ENCODE peak calls at places on chromosomes 1 and 21, in seven cellular contexts. One of them, this sample, is unnamed.

GRCh38 chr1:200872446-200873115 is at the start of gene GPR25:
- DNase-seq in choroid plexus epithelial cell: no peak
- DNase-seq in body of pancreas: no peak
- DNase-seq in cardiac muscle cell: no peak
- DNase-seq in adrenal gland: no peak
- DNase-seq in OCI-LY7: no peak
- DNase-seq in upper lobe of right lung: no peak
- DNase-seq in this sample: no peak

GRCh38 chr1:84605157-84605556 is 30.9 kb upstream of the CTBS start:
- DNase-seq in choroid plexus epithelial cell: no peak
- DNase-seq in body of pancreas: no peak
- DNase-seq in cardiac muscle cell: no peak
- DNase-seq in adrenal gland: no peak
- DNase-seq in OCI-LY7: no peak
- DNase-seq in upper lobe of right lung: no peak
- DNase-seq in this sample: no peak

GRCh38 chr1:1200876-1201810 is 5.2 kb downstream of the TNFRSF18 start:
- DNase-seq in choroid plexus epithelial cell: peak
- DNase-seq in body of pancreas: no peak
- DNase-seq in cardiac muscle cell: peak
- DNase-seq in adrenal gland: no peak
- DNase-seq in OCI-LY7: no peak
- DNase-seq in upper lobe of right lung: peak
- DNase-seq in this sample: no peak

GRCh38 chr1:165481820-165482532 is 37.0 kb upstream of the RXRG start:
- DNase-seq in choroid plexus epithelial cell: peak
- DNase-seq in body of pancreas: no peak
- DNase-seq in cardiac muscle cell: peak
- DNase-seq in adrenal gland: peak
- DNase-seq in OCI-LY7: no peak
- DNase-seq in upper lobe of right lung: no peak
- DNase-seq in this sample: peak

GRCh38 chr1:28779751-28780150 is 32.2 kb upstream of the OPRD1 start:
- DNase-seq in choroid plexus epithelial cell: peak
- DNase-seq in body of pancreas: no peak
- DNase-seq in cardiac muscle cell: no peak
- DNase-seq in adrenal gland: no peak
- DNase-seq in OCI-LY7: no peak
- DNase-seq in upper lobe of right lung: peak
- DNase-seq in this sample: no peak

GRCh38 chr1:207897188-207897587 is 13.7 kb downstream of the CD34 start:
- DNase-seq in choroid plexus epithelial cell: peak
- DNase-seq in body of pancreas: no peak
- DNase-seq in cardiac muscle cell: peak
- DNase-seq in adrenal gland: no peak
- DNase-seq in OCI-LY7: no peak
- DNase-seq in upper lobe of right lung: no peak
- DNase-seq in this sample: no peak

GRCh38 chr1:212067790-212068189 is 32.2 kb downstream of the DTL start:
- DNase-seq in choroid plexus epithelial cell: no peak
- DNase-seq in body of pancreas: no peak
- DNase-seq in cardiac muscle cell: no peak
- DNase-seq in adrenal gland: no peak
- DNase-seq in OCI-LY7: no peak
- DNase-seq in upper lobe of right lung: no peak
- DNase-seq in this sample: no peak

GRCh38 chr1:226023735-226024134 is 24.6 kb upstream of the SDE2 start:
- DNase-seq in choroid plexus epithelial cell: no peak
- DNase-seq in body of pancreas: no peak
- DNase-seq in cardiac muscle cell: no peak
- DNase-seq in adrenal gland: no peak
- DNase-seq in OCI-LY7: no peak
- DNase-seq in upper lobe of right lung: no peak
- DNase-seq in this sample: no peak

GRCh38 chr1:223364685-223365382 is 858 bp upstream of the SUSD4 start:
- DNase-seq in choroid plexus epithelial cell: no peak
- DNase-seq in body of pancreas: peak
- DNase-seq in cardiac muscle cell: no peak
- DNase-seq in adrenal gland: no peak
- DNase-seq in OCI-LY7: no peak
- DNase-seq in upper lobe of right lung: no peak
- DNase-seq in this sample: no peak

GRCh38 chr1:228285661-228286504 is 78.0 kb downstream of the OBSCN start:
- DNase-seq in choroid plexus epithelial cell: no peak
- DNase-seq in body of pancreas: peak
- DNase-seq in cardiac muscle cell: no peak
- DNase-seq in adrenal gland: no peak
- DNase-seq in OCI-LY7: no peak
- DNase-seq in upper lobe of right lung: peak
- DNase-seq in this sample: no peak

GRCh38 chr21:31929548-31929947 is 56.7 kb downstream of the HUNK start:
- DNase-seq in choroid plexus epithelial cell: no peak
- DNase-seq in body of pancreas: no peak
- DNase-seq in cardiac muscle cell: no peak
- DNase-seq in adrenal gland: no peak
- DNase-seq in OCI-LY7: no peak
- DNase-seq in upper lobe of right lung: no peak
- DNase-seq in this sample: no peak

GRCh38 chr21:45209046-45209445 is 78.6 kb downstream of the POFUT2 start:
- DNase-seq in choroid plexus epithelial cell: peak
- DNase-seq in body of pancreas: no peak
- DNase-seq in cardiac muscle cell: peak
- DNase-seq in adrenal gland: no peak
- DNase-seq in OCI-LY7: no peak
- DNase-seq in upper lobe of right lung: no peak
- DNase-seq in this sample: peak

GRCh38 chr1:222786107-222786506 is 28.7 kb upstream of the DISP1 start:
- DNase-seq in choroid plexus epithelial cell: no peak
- DNase-seq in body of pancreas: no peak
- DNase-seq in cardiac muscle cell: peak
- DNase-seq in adrenal gland: no peak
- DNase-seq in OCI-LY7: no peak
- DNase-seq in upper lobe of right lung: no peak
- DNase-seq in this sample: no peak

GRCh38 chr1:181349512-181349911 is 133.8 kb upstream of the CACNA1E start:
- DNase-seq in choroid plexus epithelial cell: no peak
- DNase-seq in body of pancreas: no peak
- DNase-seq in cardiac muscle cell: no peak
- DNase-seq in adrenal gland: no peak
- DNase-seq in OCI-LY7: no peak
- DNase-seq in upper lobe of right lung: no peak
- DNase-seq in this sample: no peak

GRCh38 chr1:205954819-205955404 is 11.7 kb upstream of the SLC26A9 start:
- DNase-seq in choroid plexus epithelial cell: no peak
- DNase-seq in body of pancreas: no peak
- DNase-seq in cardiac muscle cell: no peak
- DNase-seq in adrenal gland: no peak
- DNase-seq in OCI-LY7: no peak
- DNase-seq in upper lobe of right lung: no peak
- DNase-seq in this sample: no peak

GRCh38 chr1:244273845-244274619 is 177.7 kb downstream of the ADSS2 start:
- DNase-seq in choroid plexus epithelial cell: peak
- DNase-seq in body of pancreas: peak
- DNase-seq in cardiac muscle cell: peak
- DNase-seq in adrenal gland: peak
- DNase-seq in OCI-LY7: no peak
- DNase-seq in upper lobe of right lung: peak
- DNase-seq in this sample: peak

GRCh38 chr1:168348146-168348709 is 67.6 kb downstream of the TBX19 start:
- DNase-seq in choroid plexus epithelial cell: peak
- DNase-seq in body of pancreas: no peak
- DNase-seq in cardiac muscle cell: no peak
- DNase-seq in adrenal gland: no peak
- DNase-seq in OCI-LY7: no peak
- DNase-seq in upper lobe of right lung: no peak
- DNase-seq in this sample: no peak

GRCh38 chr1:209855623-209856022 is 27.9 kb downstream of the UTP25 start:
- DNase-seq in choroid plexus epithelial cell: no peak
- DNase-seq in body of pancreas: no peak
- DNase-seq in cardiac muscle cell: no peak
- DNase-seq in adrenal gland: peak
- DNase-seq in OCI-LY7: no peak
- DNase-seq in upper lobe of right lung: no peak
- DNase-seq in this sample: no peak

DNA sequence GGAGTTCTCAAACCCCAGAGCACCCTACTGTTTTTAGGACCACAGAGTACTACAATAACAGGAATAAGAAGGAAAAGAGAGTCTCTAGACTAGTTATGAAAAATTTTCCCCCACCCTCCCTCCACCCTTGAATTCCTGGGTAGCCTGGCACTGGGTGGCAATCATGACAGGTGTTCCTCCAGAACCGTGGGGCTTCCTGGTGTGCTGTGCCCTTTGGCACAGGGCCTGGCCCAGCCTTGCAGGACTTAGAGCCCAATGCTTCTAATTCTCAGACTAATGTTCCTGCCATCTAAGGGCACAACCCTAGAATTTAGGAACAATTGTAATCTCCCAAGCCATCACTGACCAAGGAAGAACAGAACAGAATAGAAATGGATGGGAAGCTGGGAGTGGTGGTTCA is 1.5 kb upstream of the CD160 start:
- DNase-seq in choroid plexus epithelial cell: no peak
- DNase-seq in body of pancreas: peak
- DNase-seq in cardiac muscle cell: no peak
- DNase-seq in adrenal gland: no peak
- DNase-seq in OCI-LY7: no peak
- DNase-seq in upper lobe of right lung: no peak
- DNase-seq in this sample: no peak
- H3K4me3 ChIP-seq in choroid plexus epithelial cell: no peak
- H3K4me3 ChIP-seq in body of pancreas: no peak
- H3K4me3 ChIP-seq in cardiac muscle cell: no peak
- H3K4me3 ChIP-seq in adrenal gland: no peak
- H3K4me3 ChIP-seq in OCI-LY7: no peak
- H3K4me3 ChIP-seq in upper lobe of right lung: no peak
- H3K4me3 ChIP-seq in this sample: no peak

DNA sequence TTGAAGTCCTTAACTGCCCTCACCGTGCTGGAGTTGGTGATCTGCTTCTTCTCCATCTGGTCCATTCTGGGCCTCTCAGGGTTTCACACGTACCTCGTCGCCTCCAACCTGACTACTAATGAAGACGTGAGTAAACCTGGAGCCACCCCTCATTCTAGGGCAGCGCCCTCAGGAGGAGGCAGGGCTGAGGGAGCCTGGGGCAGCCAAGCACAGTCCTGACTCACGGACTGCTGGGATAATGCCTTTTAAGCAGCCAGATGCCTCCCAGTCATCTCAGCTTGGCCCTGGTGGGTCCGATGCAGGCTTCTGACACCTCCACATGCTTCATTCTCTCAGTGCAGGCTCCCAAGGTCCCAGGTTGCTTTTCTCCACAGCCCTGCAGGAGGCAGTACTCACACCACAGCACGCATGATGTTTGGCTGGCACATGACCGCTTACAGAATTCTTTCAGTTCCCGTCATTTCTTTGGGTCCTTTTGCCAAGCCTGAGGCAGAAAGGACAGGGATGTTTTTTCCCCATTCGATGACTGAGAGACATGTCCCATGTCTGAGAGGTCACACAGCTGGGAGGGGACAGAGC is 11.8 kb upstream of the SFN start:
- DNase-seq in choroid plexus epithelial cell: no peak
- DNase-seq in body of pancreas: no peak
- DNase-seq in cardiac muscle cell: no peak
- DNase-seq in adrenal gland: no peak
- DNase-seq in OCI-LY7: no peak
- DNase-seq in upper lobe of right lung: no peak
- DNase-seq in this sample: no peak
- TF ChIP-seq CTCF in choroid plexus epithelial cell: peak
- TF ChIP-seq CTCF in body of pancreas: no peak
- TF ChIP-seq CTCF in cardiac muscle cell: no peak
- TF ChIP-seq CTCF in adrenal gland: no peak
- TF ChIP-seq CTCF in OCI-LY7: peak
- TF ChIP-seq CTCF in upper lobe of right lung: no peak
- TF ChIP-seq CTCF in this sample: peak

DNA sequence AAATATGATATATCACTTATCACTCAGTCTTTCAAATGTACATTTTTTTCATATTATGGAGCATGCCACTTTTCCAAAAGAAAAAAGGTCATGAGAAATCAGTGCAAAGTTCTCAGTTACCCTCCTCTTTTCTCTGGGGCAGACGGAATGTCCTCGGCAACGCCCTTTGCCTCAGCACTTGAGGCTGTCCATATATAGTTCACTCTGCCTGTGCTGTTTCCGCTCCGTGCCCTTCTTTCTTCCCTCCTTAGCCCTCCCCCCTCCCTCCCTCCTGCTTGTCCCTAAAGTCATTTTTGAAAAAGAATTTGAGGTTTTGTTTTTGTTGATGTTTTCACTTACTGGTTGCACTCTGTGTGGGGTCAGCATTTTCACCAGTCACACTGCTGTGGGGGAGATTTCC is 5.4 kb downstream of the BARHL2 start:
- DNase-seq in choroid plexus epithelial cell: no peak
- DNase-seq in body of pancreas: no peak
- DNase-seq in cardiac muscle cell: no peak
- DNase-seq in adrenal gland: no peak
- DNase-seq in OCI-LY7: no peak
- DNase-seq in upper lobe of right lung: no peak
- DNase-seq in this sample: no peak
- H3K4me3 ChIP-seq in choroid plexus epithelial cell: no peak
- H3K4me3 ChIP-seq in body of pancreas: no peak
- H3K4me3 ChIP-seq in cardiac muscle cell: no peak
- H3K4me3 ChIP-seq in adrenal gland: no peak
- H3K4me3 ChIP-seq in OCI-LY7: no peak
- H3K4me3 ChIP-seq in upper lobe of right lung: no peak
- H3K4me3 ChIP-seq in this sample: no peak

DNA sequence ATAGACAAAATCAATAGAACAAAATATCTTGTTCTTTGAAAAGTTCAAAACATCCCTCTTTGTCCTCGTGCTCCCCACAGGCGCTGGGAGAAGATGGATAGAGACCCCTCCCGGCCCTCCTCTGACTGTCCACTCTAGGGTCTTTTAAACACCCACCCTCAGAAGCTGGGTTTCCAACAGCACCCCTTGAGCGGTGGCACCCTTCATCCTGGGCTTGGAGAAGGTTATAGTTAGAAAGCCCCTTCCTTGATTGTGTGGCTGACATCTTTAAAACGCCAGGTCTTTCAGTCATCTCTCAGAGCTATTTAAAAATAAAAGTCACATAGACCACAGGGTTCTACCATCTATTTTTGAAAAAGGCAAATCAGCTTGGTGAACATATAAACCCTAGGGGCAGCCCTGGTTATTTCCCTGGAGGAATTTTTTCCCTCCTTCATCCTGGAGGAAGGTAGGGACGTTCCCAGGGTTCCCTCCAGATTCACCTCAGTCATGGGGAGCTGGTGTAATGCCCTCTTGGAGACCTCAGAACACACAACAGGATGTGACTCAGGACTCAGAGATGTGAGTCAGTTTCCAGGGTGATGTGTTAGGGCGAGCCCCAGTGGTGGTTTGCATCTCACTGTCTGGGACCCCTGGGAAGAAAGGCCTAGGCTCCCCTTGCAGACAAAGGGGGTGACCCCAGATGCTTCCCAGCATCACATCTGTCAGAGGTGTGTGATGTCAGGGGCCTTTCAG is 138.5 kb downstream of the CLIC6 start:
- DNase-seq in choroid plexus epithelial cell: peak
- DNase-seq in body of pancreas: no peak
- DNase-seq in cardiac muscle cell: peak
- DNase-seq in adrenal gland: peak
- DNase-seq in OCI-LY7: no peak
- DNase-seq in upper lobe of right lung: no peak
- DNase-seq in this sample: peak
- TF ChIP-seq CTCF in choroid plexus epithelial cell: peak
- TF ChIP-seq CTCF in body of pancreas: no peak
- TF ChIP-seq CTCF in cardiac muscle cell: peak
- TF ChIP-seq CTCF in adrenal gland: no peak
- TF ChIP-seq CTCF in OCI-LY7: no peak
- TF ChIP-seq CTCF in upper lobe of right lung: no peak
- TF ChIP-seq CTCF in this sample: no peak